ENCODE peak calls at places on chromosomes 4 and X, in four cellular contexts. One of them, this sample, is unnamed.

GRCh38 chrX:133005038-133005437 is 46.6 kb upstream of the HS6ST2 start:
- DNase-seq in PC-9: peak; percentile 4
- DNase-seq in heart right ventricle: no peak
- DNase-seq in breast epithelium: no peak
- DNase-seq in this sample: no peak

GRCh38 chr4:159487284-159487747 is 384.4 kb downstream of the RAPGEF2 start:
- DNase-seq in heart right ventricle: no peak
- DNase-seq in PC-9: peak; percentile 43
- DNase-seq in breast epithelium: peak; percentile 30
- DNase-seq in this sample: peak; percentile 66

GRCh38 chr4:174282836-174283506 is 496 bp downstream of the FBXO8 start:
- DNase-seq in heart right ventricle: peak; percentile 57
- DNase-seq in PC-9: peak; percentile 71
- DNase-seq in breast epithelium: peak; percentile 84
- DNase-seq in this sample: peak; percentile 87

GRCh38 chr4:41734366-41734765 is 14.2 kb downstream of the PHOX2B start:
- DNase-seq in breast epithelium: no peak
- DNase-seq in PC-9: peak; percentile 13
- DNase-seq in heart right ventricle: no peak
- DNase-seq in this sample: no peak

GRCh38 chr4:16573744-16574143 is 324.7 kb downstream of the LDB2 start:
- DNase-seq in heart right ventricle: no peak
- DNase-seq in breast epithelium: peak; percentile 53
- DNase-seq in PC-9: no peak
- DNase-seq in this sample: no peak

GRCh38 chr4:89616382-89616781 is 220.6 kb downstream of the SNCA start:
- DNase-seq in PC-9: no peak
- DNase-seq in heart right ventricle: no peak
- DNase-seq in breast epithelium: no peak
- DNase-seq in this sample: no peak

GRCh38 chr4:94408549-94409374 is 43.0 kb upstream of the PDLIM5 start:
- DNase-seq in heart right ventricle: no peak
- DNase-seq in breast epithelium: no peak
- DNase-seq in PC-9: no peak
- DNase-seq in this sample: no peak

GRCh38 chr4:16125571-16126445 is 42.0 kb upstream of the PROM1 start:
- DNase-seq in PC-9: no peak
- DNase-seq in breast epithelium: peak; percentile 64
- DNase-seq in heart right ventricle: no peak
- DNase-seq in this sample: no peak

GRCh38 chr4:66636321-66636720 is 909.0 kb downstream of the CENPC start:
- DNase-seq in heart right ventricle: no peak
- DNase-seq in breast epithelium: no peak
- DNase-seq in PC-9: no peak
- DNase-seq in this sample: no peak

GRCh38 chr4:6758732-6759131 is 23.8 kb upstream of the KIAA0232 start:
- DNase-seq in breast epithelium: no peak
- DNase-seq in heart right ventricle: no peak
- DNase-seq in PC-9: no peak
- DNase-seq in this sample: peak; percentile 71

GRCh38 chr4:76279462-76279861 is 27.1 kb upstream of the STBD1 start:
- DNase-seq in breast epithelium: no peak
- DNase-seq in PC-9: no peak
- DNase-seq in heart right ventricle: no peak
- DNase-seq in this sample: no peak

GRCh38 chr4:73891739-73892405 is 22.7 kb downstream of the CXCL1 start:
- DNase-seq in PC-9: no peak
- DNase-seq in heart right ventricle: no peak
- DNase-seq in breast epithelium: no peak
- DNase-seq in this sample: peak; percentile 23

GRCh38 chr4:25253072-25253447 is 19.2 kb downstream of the PI4K2B start:
- DNase-seq in heart right ventricle: no peak
- DNase-seq in breast epithelium: no peak
- DNase-seq in PC-9: no peak
- DNase-seq in this sample: no peak

GRCh38 chrX:285076-285677 is 4.0 kb downstream of the PLCXD1 start:
- DNase-seq in breast epithelium: no peak
- DNase-seq in heart right ventricle: no peak
- DNase-seq in PC-9: no peak
- DNase-seq in this sample: no peak

GRCh38 chr4:109803924-109804571 is 2.2 kb upstream of the CFI start:
- DNase-seq in PC-9: peak; percentile 24
- DNase-seq in heart right ventricle: no peak
- DNase-seq in breast epithelium: no peak
- DNase-seq in this sample: peak; percentile 29

GRCh38 chr4:155305619-155306018 is 71.1 kb downstream of the MAP9 start:
- DNase-seq in breast epithelium: no peak
- DNase-seq in heart right ventricle: no peak
- DNase-seq in PC-9: no peak
- DNase-seq in this sample: no peak

GRCh38 chr4:45621926-45622325 is 501.9 kb downstream of the GABRG1 start:
- DNase-seq in heart right ventricle: no peak
- DNase-seq in breast epithelium: no peak
- DNase-seq in PC-9: peak; percentile 12
- DNase-seq in this sample: no peak

GRCh38 chr4:84734037-84734436 is 151.1 kb downstream of the CDS1 start:
- DNase-seq in PC-9: no peak
- DNase-seq in heart right ventricle: no peak
- DNase-seq in breast epithelium: no peak
- DNase-seq in this sample: no peak

GRCh38 chr4:12889054-12889453 is 595.1 kb downstream of the RAB28 start:
- DNase-seq in heart right ventricle: no peak
- DNase-seq in breast epithelium: no peak
- DNase-seq in PC-9: no peak
- DNase-seq in this sample: no peak

GRCh38 chr4:54882616-54883015 is 224.9 kb downstream of the KIT start:
- DNase-seq in PC-9: no peak
- DNase-seq in heart right ventricle: no peak
- DNase-seq in breast epithelium: no peak
- DNase-seq in this sample: no peak

GRCh38 chr4:174138616-174139015 is 144.9 kb downstream of the FBXO8 start:
- DNase-seq in breast epithelium: no peak
- DNase-seq in PC-9: no peak
- DNase-seq in heart right ventricle: no peak
- DNase-seq in this sample: no peak

GRCh38 chr4:104531390-104531789 is 36.7 kb upstream of the CXXC4 start:
- DNase-seq in heart right ventricle: no peak
- DNase-seq in breast epithelium: no peak
- DNase-seq in PC-9: no peak
- DNase-seq in this sample: no peak

GRCh38 chrX:63656871-63657580 is 128.0 kb downstream of the ARHGEF9 start:
- DNase-seq in breast epithelium: no peak
- DNase-seq in heart right ventricle: peak; percentile 4
- DNase-seq in PC-9: no peak
- DNase-seq in this sample: no peak

GRCh38 chr4:138103597-138104461 is 138.3 kb downstream of the SLC7A11 start:
- DNase-seq in breast epithelium: no peak
- DNase-seq in heart right ventricle: no peak
- DNase-seq in PC-9: no peak
- DNase-seq in this sample: no peak

GRCh38 chrX:3651272-3651671 is 62.2 kb downstream of the PRKX start:
- DNase-seq in breast epithelium: no peak
- DNase-seq in PC-9: no peak
- DNase-seq in heart right ventricle: no peak
- DNase-seq in this sample: no peak

GRCh38 chr4:41413670-41414069 is 124.3 kb upstream of the LIMCH1 start:
- DNase-seq in heart right ventricle: no peak
- DNase-seq in breast epithelium: no peak
- DNase-seq in PC-9: no peak
- DNase-seq in this sample: no peak

GRCh38 chrX:16797841-16798240 is 11.6 kb downstream of the TXLNG start:
- DNase-seq in PC-9: no peak
- DNase-seq in heart right ventricle: no peak
- DNase-seq in breast epithelium: no peak
- DNase-seq in this sample: no peak

GRCh38 chrX:144849141-144849540 is 398.2 kb upstream of the SPANXN1 start:
- DNase-seq in PC-9: no peak
- DNase-seq in breast epithelium: no peak
- DNase-seq in heart right ventricle: no peak
- DNase-seq in this sample: no peak

GRCh38 chrX:110341189-110342035 is 17.2 kb upstream of the RTL9 start:
- DNase-seq in PC-9: no peak
- DNase-seq in breast epithelium: no peak
- DNase-seq in heart right ventricle: no peak
- DNase-seq in this sample: no peak

GRCh38 chr4:41455215-41455614 is 82.7 kb upstream of the LIMCH1 start:
- DNase-seq in PC-9: peak; percentile 56
- DNase-seq in breast epithelium: no peak
- DNase-seq in heart right ventricle: no peak
- DNase-seq in this sample: no peak

GRCh38 chr4:128379860-128380259 is 92.2 kb upstream of the PGRMC2 start:
- DNase-seq in heart right ventricle: peak; percentile 42
- DNase-seq in breast epithelium: no peak
- DNase-seq in PC-9: peak; percentile 46
- DNase-seq in this sample: no peak

GRCh38 chr4:122450847-122451246 is 5.7 kb downstream of the IL2 start:
- DNase-seq in PC-9: no peak
- DNase-seq in breast epithelium: no peak
- DNase-seq in heart right ventricle: no peak
- DNase-seq in this sample: peak; percentile 36

GRCh38 chrX:55167124-55167523 is 53.0 kb upstream of the PAGE5 start:
- DNase-seq in PC-9: no peak
- DNase-seq in breast epithelium: no peak
- DNase-seq in heart right ventricle: no peak
- DNase-seq in this sample: no peak

GRCh38 chr4:4986856-4987255 is 32.4 kb downstream of the CYTL1 start:
- DNase-seq in breast epithelium: no peak
- DNase-seq in heart right ventricle: no peak
- DNase-seq in PC-9: no peak
- DNase-seq in this sample: no peak

GRCh38 chr4:4987656-4988055 is 31.6 kb downstream of the CYTL1 start:
- DNase-seq in heart right ventricle: no peak
- DNase-seq in breast epithelium: no peak
- DNase-seq in PC-9: no peak
- DNase-seq in this sample: no peak

GRCh38 chr4:4984186-4984585 is 35.1 kb downstream of the CYTL1 start:
- DNase-seq in PC-9: no peak
- DNase-seq in heart right ventricle: no peak
- DNase-seq in breast epithelium: no peak
- DNase-seq in this sample: no peak

GRCh38 chr4:4985036-4985435 is 34.2 kb downstream of the CYTL1 start:
- DNase-seq in breast epithelium: no peak
- DNase-seq in PC-9: no peak
- DNase-seq in heart right ventricle: no peak
- DNase-seq in this sample: no peak

DNA sequence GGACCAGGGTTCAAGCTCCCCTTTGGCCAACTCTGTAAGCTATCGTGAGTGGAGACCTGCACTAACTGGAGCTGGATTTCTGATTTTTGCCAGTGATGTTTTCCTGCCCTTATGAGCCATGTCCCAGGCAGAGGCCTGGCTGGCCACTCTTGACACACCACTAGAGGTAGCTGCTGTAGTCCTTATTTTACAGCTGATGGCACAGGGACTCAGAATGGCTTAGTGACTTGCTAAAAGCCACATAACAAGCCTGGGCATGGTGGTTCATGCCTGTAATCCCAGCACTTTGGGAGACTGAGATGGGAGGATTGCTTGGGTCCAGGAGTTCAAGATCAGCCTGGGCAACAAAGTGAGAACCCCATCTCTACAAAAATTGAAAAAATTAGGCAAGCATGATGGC is 33.4 kb downstream of the CYTL1 start:
- DNase-seq in PC-9: no peak
- DNase-seq in breast epithelium: no peak
- DNase-seq in heart right ventricle: no peak
- DNase-seq in this sample: no peak
- TF ChIP-seq CTCF in PC-9: peak; percentile 15
- TF ChIP-seq CTCF in breast epithelium: no peak
- TF ChIP-seq CTCF in heart right ventricle: no peak
- TF ChIP-seq CTCF in this sample: peak; percentile 30

DNA sequence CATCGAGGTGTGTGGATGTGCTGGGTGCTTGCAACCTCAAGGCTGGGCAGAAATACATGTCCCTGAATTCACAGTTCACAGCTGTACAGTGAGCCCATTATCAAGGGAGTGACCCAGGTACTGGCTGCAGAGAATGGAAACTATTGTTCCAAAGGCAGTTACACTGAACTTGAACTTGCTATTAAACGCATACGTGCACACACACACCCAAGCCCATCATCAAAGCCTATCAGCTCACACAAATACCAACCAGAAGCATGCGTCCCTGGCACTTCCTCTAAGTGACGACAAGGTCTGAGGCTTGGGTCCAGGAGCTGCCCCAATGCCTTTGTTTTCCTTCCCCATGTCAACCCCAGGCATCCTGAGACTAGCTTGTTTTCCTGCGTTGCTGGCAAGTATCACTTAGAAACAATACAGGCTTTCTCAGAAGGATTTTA is 88.6 kb downstream of the IRF2 start:
- DNase-seq in PC-9: no peak
- DNase-seq in breast epithelium: peak; percentile 55
- DNase-seq in heart right ventricle: peak; percentile 41
- DNase-seq in this sample: no peak
- H3K4me1 ChIP-seq in PC-9: peaks cover 41% of the 10 kb centered on the region
- H3K4me1 ChIP-seq in breast epithelium: peaks cover 8% of the 10 kb centered on the region
- H3K4me1 ChIP-seq in heart right ventricle: peaks cover 57% of the 10 kb centered on the region
- H3K4me1 ChIP-seq in this sample: peaks cover 57% of the 10 kb centered on the region

GRCh38 chr4:48498895-48499294 is 8.8 kb downstream of the ZAR1 start:
- DNase-seq in breast epithelium: no peak
- DNase-seq in heart right ventricle: no peak
- DNase-seq in PC-9: no peak
- DNase-seq in this sample: no peak
- TF ChIP-seq CTCF in breast epithelium: no peak
- TF ChIP-seq CTCF in heart right ventricle: no peak
- TF ChIP-seq CTCF in PC-9: no peak
- TF ChIP-seq CTCF in this sample: no peak

GRCh38 chrX:153576961-153577360 is 22.0 kb downstream of the CCNQ start:
- DNase-seq in PC-9: no peak
- DNase-seq in heart right ventricle: no peak
- DNase-seq in breast epithelium: no peak
- DNase-seq in this sample: no peak
- H3K4me1 ChIP-seq in PC-9: no peaks in the 10 kb centered on the region
- H3K4me1 ChIP-seq in heart right ventricle: no peaks in the 10 kb centered on the region
- H3K4me1 ChIP-seq in breast epithelium: no peaks in the 10 kb centered on the region
- H3K4me1 ChIP-seq in this sample: no peaks in the 10 kb centered on the region

DNA sequence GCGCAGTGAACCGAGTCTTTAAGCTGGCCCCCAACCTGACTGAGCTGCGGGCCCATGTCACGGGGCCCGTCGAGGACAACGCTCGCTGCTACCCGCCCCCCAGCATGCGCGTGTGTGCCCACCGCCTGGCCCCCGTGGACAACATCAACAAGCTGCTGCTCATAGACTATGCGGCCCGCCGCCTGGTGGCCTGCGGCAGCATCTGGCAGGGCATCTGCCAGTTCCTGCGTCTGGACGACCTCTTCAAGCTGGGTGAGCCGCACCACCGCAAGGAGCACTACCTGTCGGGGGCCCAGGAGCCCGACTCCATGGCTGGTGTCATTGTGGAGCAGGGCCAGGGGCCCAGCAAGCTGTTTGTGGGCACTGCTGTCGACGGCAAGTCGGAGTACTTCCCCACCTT is 2.2 kb downstream of the PLXNA3 start:
- DNase-seq in PC-9: no peak
- DNase-seq in heart right ventricle: no peak
- DNase-seq in breast epithelium: no peak
- DNase-seq in this sample: no peak
- TF ChIP-seq CTCF in PC-9: no peak
- TF ChIP-seq CTCF in heart right ventricle: no peak
- TF ChIP-seq CTCF in breast epithelium: no peak
- TF ChIP-seq CTCF in this sample: no peak

This sample was measured in Caco-2.